ENCODE peak calls at places on chromosomes 12 and 14, in ten cellular contexts. One of them, this sample, is unnamed.
A peak's percentile ranks its signal among the peaks of the same experiment; 100 is the strongest.

GRCh38 chr12:65675141-65675621 is 149.1 kb upstream of the HMGA2 start:
- DNase-seq in GM10248: no peak
- DNase-seq in cardiac muscle cell: no peak
- DNase-seq in Calu3: no peak
- DNase-seq in lower lobe of right lung: no peak
- DNase-seq in fibroblast of mammary gland: no peak
- DNase-seq in AG04450: peak; percentile 56
- DNase-seq in chondrocyte: no peak
- DNase-seq in GM12864: no peak
- DNase-seq in testis: no peak
- DNase-seq in this sample: no peak

GRCh38 chr12:12022306-12022931 is 48.3 kb upstream of the BCL2L14 start:
- DNase-seq in GM10248: no peak
- DNase-seq in cardiac muscle cell: no peak
- DNase-seq in Calu3: no peak
- DNase-seq in lower lobe of right lung: no peak
- DNase-seq in fibroblast of mammary gland: no peak
- DNase-seq in AG04450: no peak
- DNase-seq in chondrocyte: no peak
- DNase-seq in GM12864: no peak
- DNase-seq in testis: no peak
- DNase-seq in this sample: no peak

GRCh38 chr12:79083181-79083580 is 218.6 kb downstream of the SYT1 start:
- DNase-seq in GM10248: no peak
- DNase-seq in cardiac muscle cell: peak; percentile 2
- DNase-seq in Calu3: no peak
- DNase-seq in lower lobe of right lung: no peak
- DNase-seq in fibroblast of mammary gland: peak; percentile 2
- DNase-seq in AG04450: no peak
- DNase-seq in chondrocyte: no peak
- DNase-seq in GM12864: no peak
- DNase-seq in testis: no peak
- DNase-seq in this sample: no peak

GRCh38 chr12:12899530-12900380 is 8.4 kb downstream of the GPRC5A start:
- DNase-seq in GM10248: peak; percentile 32
- DNase-seq in cardiac muscle cell: peak; percentile 95
- DNase-seq in Calu3: no peak
- DNase-seq in lower lobe of right lung: no peak
- DNase-seq in fibroblast of mammary gland: peak; percentile 98
- DNase-seq in AG04450: peak; percentile 94
- DNase-seq in chondrocyte: no peak
- DNase-seq in GM12864: no peak
- DNase-seq in testis: no peak
- DNase-seq in this sample: no peak

GRCh38 chr12:29226621-29227020 is 77.5 kb downstream of the FAR2 start:
- DNase-seq in GM10248: no peak
- DNase-seq in cardiac muscle cell: no peak
- DNase-seq in Calu3: no peak
- DNase-seq in lower lobe of right lung: no peak
- DNase-seq in fibroblast of mammary gland: peak; percentile 55
- DNase-seq in AG04450: no peak
- DNase-seq in chondrocyte: no peak
- DNase-seq in GM12864: no peak
- DNase-seq in testis: no peak
- DNase-seq in this sample: no peak

GRCh38 chr14:103216399-103216798 is 93.1 kb downstream of the TNFAIP2 start:
- DNase-seq in GM10248: no peak
- DNase-seq in cardiac muscle cell: no peak
- DNase-seq in Calu3: no peak
- DNase-seq in lower lobe of right lung: no peak
- DNase-seq in fibroblast of mammary gland: no peak
- DNase-seq in AG04450: no peak
- DNase-seq in chondrocyte: peak; percentile 58
- DNase-seq in GM12864: no peak
- DNase-seq in testis: no peak
- DNase-seq in this sample: no peak

GRCh38 chr12:55974308-55974724 is 438 bp downstream of the RAB5B start:
- DNase-seq in GM10248: peak; percentile 58
- DNase-seq in cardiac muscle cell: peak; percentile 52
- DNase-seq in Calu3: peak; percentile 56
- DNase-seq in lower lobe of right lung: peak; percentile 78
- DNase-seq in fibroblast of mammary gland: peak; percentile 49
- DNase-seq in AG04450: no peak
- DNase-seq in chondrocyte: peak; percentile 91
- DNase-seq in GM12864: no peak
- DNase-seq in testis: peak; percentile 43
- DNase-seq in this sample: peak; percentile 71

GRCh38 chr14:91164676-91165075 is 50.8 kb downstream of the DGLUCY start:
- DNase-seq in GM10248: no peak
- DNase-seq in cardiac muscle cell: no peak
- DNase-seq in Calu3: no peak
- DNase-seq in lower lobe of right lung: peak; percentile 79
- DNase-seq in fibroblast of mammary gland: no peak
- DNase-seq in AG04450: no peak
- DNase-seq in chondrocyte: no peak
- DNase-seq in GM12864: no peak
- DNase-seq in testis: peak; percentile 62
- DNase-seq in this sample: no peak

GRCh38 chr12:6540181-6540877 is 6.0 kb downstream of the GAPDH start:
- DNase-seq in GM10248: peak; percentile 66
- DNase-seq in cardiac muscle cell: peak; percentile 97
- DNase-seq in Calu3: peak; percentile 78
- DNase-seq in lower lobe of right lung: peak; percentile 89
- DNase-seq in fibroblast of mammary gland: peak; percentile 95
- DNase-seq in AG04450: peak; percentile 75
- DNase-seq in chondrocyte: peak; percentile 96
- DNase-seq in GM12864: no peak
- DNase-seq in testis: peak; percentile 80
- DNase-seq in this sample: peak; percentile 86

DNA sequence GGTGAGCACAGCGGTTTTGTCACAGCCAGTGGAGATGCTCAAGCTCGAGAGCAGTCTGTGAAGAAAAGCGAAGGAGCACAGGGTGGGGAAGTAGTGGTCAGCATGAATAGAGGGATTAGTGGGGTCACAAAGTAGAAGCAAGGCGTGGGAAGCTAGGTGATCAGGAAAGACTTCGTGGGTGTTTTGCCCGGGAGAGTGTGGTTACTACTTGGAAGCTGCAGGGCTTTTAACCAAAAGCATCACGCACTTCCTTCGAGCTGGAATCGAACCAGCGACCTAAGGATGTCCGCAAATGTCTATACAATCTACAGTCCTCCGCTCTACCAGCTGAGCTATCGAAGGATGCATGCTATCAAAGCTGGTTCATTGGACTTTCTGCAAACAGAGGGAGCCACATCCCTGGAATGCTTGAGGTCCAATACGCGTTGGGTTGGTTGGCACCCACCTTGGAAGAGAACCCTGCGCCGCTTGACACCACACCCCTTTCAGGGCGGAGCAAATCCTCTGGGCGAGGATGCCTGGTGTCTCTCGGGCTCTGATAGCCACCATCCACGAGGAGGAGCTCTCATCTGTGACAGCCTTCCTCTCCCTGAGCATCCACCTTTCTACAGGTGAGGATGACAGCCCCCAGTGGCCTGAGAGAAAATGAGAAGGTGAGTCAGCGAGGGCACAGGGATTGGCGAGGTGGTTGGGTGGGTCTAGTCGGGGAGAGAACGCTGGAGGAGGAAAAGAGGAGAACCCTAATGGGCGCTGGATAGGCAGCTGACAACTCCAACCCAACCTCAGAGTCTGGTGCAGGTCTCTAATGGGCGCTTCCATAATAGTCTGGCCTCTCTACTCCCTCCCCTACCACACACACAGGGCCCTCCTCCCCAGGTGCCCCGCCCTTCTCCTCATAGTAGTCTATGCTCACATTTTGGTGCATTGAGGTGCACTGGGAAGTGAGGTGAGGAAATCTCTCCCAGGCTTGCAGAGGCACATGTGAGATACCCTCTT is 16.0 kb upstream of the OR6S1 start:
- DNase-seq in GM10248: no peak
- DNase-seq in cardiac muscle cell: no peak
- DNase-seq in Calu3: peak; percentile 38
- DNase-seq in lower lobe of right lung: no peak
- DNase-seq in fibroblast of mammary gland: peak; percentile 53
- DNase-seq in AG04450: no peak
- DNase-seq in chondrocyte: no peak
- DNase-seq in GM12864: no peak
- DNase-seq in testis: no peak
- DNase-seq in this sample: peak; percentile 22
- TF ChIP-seq CTCF in GM10248: no peak
- TF ChIP-seq CTCF in cardiac muscle cell: no peak
- TF ChIP-seq CTCF in Calu3: no peak
- TF ChIP-seq CTCF in lower lobe of right lung: no peak
- TF ChIP-seq CTCF in fibroblast of mammary gland: peak; percentile 17
- TF ChIP-seq CTCF in AG04450: no peak
- TF ChIP-seq CTCF in chondrocyte: peak; percentile 20
- TF ChIP-seq CTCF in GM12864: peak; percentile 38
- TF ChIP-seq CTCF in testis: no peak
- TF ChIP-seq CTCF in this sample: no peak

GRCh38 chr12:2058837-2059236 is 6.0 kb downstream of the CACNA1C start:
- DNase-seq in GM10248: no peak
- DNase-seq in cardiac muscle cell: no peak
- DNase-seq in Calu3: no peak
- DNase-seq in lower lobe of right lung: no peak
- DNase-seq in fibroblast of mammary gland: no peak
- DNase-seq in AG04450: no peak
- DNase-seq in chondrocyte: no peak
- DNase-seq in GM12864: no peak
- DNase-seq in testis: no peak
- DNase-seq in this sample: no peak
- TF ChIP-seq CTCF in GM10248: no peak
- TF ChIP-seq CTCF in cardiac muscle cell: no peak
- TF ChIP-seq CTCF in Calu3: no peak
- TF ChIP-seq CTCF in lower lobe of right lung: no peak
- TF ChIP-seq CTCF in fibroblast of mammary gland: no peak
- TF ChIP-seq CTCF in AG04450: no peak
- TF ChIP-seq CTCF in chondrocyte: no peak
- TF ChIP-seq CTCF in GM12864: no peak
- TF ChIP-seq CTCF in testis: no peak
- TF ChIP-seq CTCF in this sample: no peak

GRCh38 chr12:87801860-87802720 is 227.1 kb downstream of the C12orf50 start:
- DNase-seq in GM10248: no peak
- DNase-seq in cardiac muscle cell: peak; percentile 40
- DNase-seq in Calu3: no peak
- DNase-seq in lower lobe of right lung: no peak
- DNase-seq in fibroblast of mammary gland: no peak
- DNase-seq in AG04450: no peak
- DNase-seq in chondrocyte: no peak
- DNase-seq in GM12864: no peak
- DNase-seq in testis: no peak
- DNase-seq in this sample: no peak
- TF ChIP-seq CTCF in GM10248: no peak
- TF ChIP-seq CTCF in cardiac muscle cell: no peak
- TF ChIP-seq CTCF in Calu3: no peak
- TF ChIP-seq CTCF in lower lobe of right lung: no peak
- TF ChIP-seq CTCF in fibroblast of mammary gland: no peak
- TF ChIP-seq CTCF in AG04450: no peak
- TF ChIP-seq CTCF in chondrocyte: no peak
- TF ChIP-seq CTCF in GM12864: no peak
- TF ChIP-seq CTCF in testis: no peak
- TF ChIP-seq CTCF in this sample: no peak

GRCh38 chr14:94412671-94413638 is 24.6 kb upstream of the SERPINA1 start:
- DNase-seq in GM10248: no peak
- DNase-seq in cardiac muscle cell: peak; percentile 38
- DNase-seq in Calu3: peak; percentile 53
- DNase-seq in lower lobe of right lung: no peak
- DNase-seq in fibroblast of mammary gland: no peak
- DNase-seq in AG04450: no peak
- DNase-seq in chondrocyte: no peak
- DNase-seq in GM12864: no peak
- DNase-seq in testis: no peak
- DNase-seq in this sample: no peak
- TF ChIP-seq CTCF in GM10248: peak; percentile 19
- TF ChIP-seq CTCF in cardiac muscle cell: peak; percentile 63
- TF ChIP-seq CTCF in Calu3: peak; percentile 63
- TF ChIP-seq CTCF in lower lobe of right lung: peak; percentile 33
- TF ChIP-seq CTCF in fibroblast of mammary gland: peak; percentile 57
- TF ChIP-seq CTCF in AG04450: peak; percentile 54
- TF ChIP-seq CTCF in chondrocyte: peak; percentile 26
- TF ChIP-seq CTCF in GM12864: peak; percentile 44
- TF ChIP-seq CTCF in testis: no peak
- TF ChIP-seq CTCF in this sample: no peak

GRCh38 chr12:99809921-99810320 is 162.4 kb downstream of the GARIN6 start:
- DNase-seq in GM10248: no peak
- DNase-seq in cardiac muscle cell: no peak
- DNase-seq in Calu3: no peak
- DNase-seq in lower lobe of right lung: no peak
- DNase-seq in fibroblast of mammary gland: no peak
- DNase-seq in AG04450: no peak
- DNase-seq in chondrocyte: no peak
- DNase-seq in GM12864: no peak
- DNase-seq in testis: no peak
- DNase-seq in this sample: no peak

GRCh38 chr12:99806304-99806703 is 158.8 kb downstream of the GARIN6 start:
- DNase-seq in GM10248: no peak
- DNase-seq in cardiac muscle cell: no peak
- DNase-seq in Calu3: no peak
- DNase-seq in lower lobe of right lung: no peak
- DNase-seq in fibroblast of mammary gland: no peak
- DNase-seq in AG04450: no peak
- DNase-seq in chondrocyte: no peak
- DNase-seq in GM12864: no peak
- DNase-seq in testis: no peak
- DNase-seq in this sample: no peak

DNA sequence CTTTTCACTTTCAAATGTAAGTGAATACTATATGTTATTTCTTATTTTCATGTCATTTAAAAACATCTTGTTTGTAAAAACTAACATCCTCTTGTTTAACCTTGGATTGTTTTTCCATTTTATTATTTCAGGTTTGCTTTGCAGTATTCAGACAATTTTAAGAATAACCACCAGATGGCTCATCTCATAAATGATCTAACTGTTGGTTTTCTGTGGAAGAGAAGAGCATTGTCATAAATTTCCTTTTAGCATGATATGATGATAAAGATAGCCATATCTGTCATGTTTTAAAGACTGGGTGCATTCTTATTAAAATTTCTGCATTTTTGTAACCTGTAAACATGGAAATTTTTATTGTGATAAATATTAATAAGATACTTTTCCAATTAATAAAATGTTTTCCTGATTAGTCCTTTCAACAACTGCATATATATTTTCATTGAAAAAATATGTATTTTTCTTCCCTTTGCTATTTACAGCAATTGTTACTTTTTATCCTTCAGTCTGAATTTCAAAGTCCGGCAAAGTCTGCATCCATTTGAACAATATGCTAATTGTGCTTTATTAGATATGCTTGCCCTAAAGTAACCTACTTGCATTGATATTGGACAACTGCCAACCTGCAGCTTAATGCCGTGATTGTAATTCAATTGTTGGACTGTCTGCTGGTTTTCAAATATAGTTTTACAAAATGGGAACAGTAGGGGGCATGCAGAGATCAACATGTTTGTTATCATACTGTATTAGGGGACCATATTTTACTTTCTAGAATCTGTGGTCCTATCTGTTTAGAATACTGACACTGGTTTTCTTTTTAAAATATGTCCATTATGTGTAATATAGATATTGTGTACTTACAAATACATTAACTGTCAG is 163.4 kb downstream of the GARIN6 start:
- DNase-seq in GM10248: no peak
- DNase-seq in cardiac muscle cell: peak; percentile 42
- DNase-seq in Calu3: peak; percentile 51
- DNase-seq in lower lobe of right lung: no peak
- DNase-seq in fibroblast of mammary gland: peak; percentile 69
- DNase-seq in AG04450: no peak
- DNase-seq in chondrocyte: no peak
- DNase-seq in GM12864: no peak
- DNase-seq in testis: peak; percentile 34
- DNase-seq in this sample: no peak
- TF ChIP-seq CTCF in GM10248: peak; percentile 23
- TF ChIP-seq CTCF in cardiac muscle cell: peak; percentile 35
- TF ChIP-seq CTCF in Calu3: no peak
- TF ChIP-seq CTCF in lower lobe of right lung: peak; percentile 8
- TF ChIP-seq CTCF in fibroblast of mammary gland: peak; percentile 42
- TF ChIP-seq CTCF in AG04450: peak; percentile 23
- TF ChIP-seq CTCF in chondrocyte: peak; percentile 79
- TF ChIP-seq CTCF in GM12864: no peak
- TF ChIP-seq CTCF in testis: peak; percentile 5
- TF ChIP-seq CTCF in this sample: no peak